ENCODE peak calls at places on chromosomes 5 and 9, in eight cellular contexts. U, P, C, H, X, Q, T and Z are unnamed samples.

GRCh38 chr5:80172067-80172690 is 83.7 kb downstream of the SERINC5 start:
- DNase-seq in Q (no peak), P (peak; percentile 67), X (no peak), C (no peak), H (no peak), T (no peak), U (no peak), Z (no peak)

GRCh38 chr5:157361865-157362465 is 96.0 kb downstream of the CYFIP2 start:
- DNase-seq in C (peak; percentile 16), H (no peak), P (peak; percentile 81), U (no peak), T (no peak), Q (no peak), X (no peak), Z (no peak)

GRCh38 chr5:42570946-42571625 is 147.8 kb downstream of the GHR start:
- DNase-seq in C (no peak), T (no peak), X (peak; percentile 50), P (peak; percentile 23), H (no peak), U (no peak), Q (no peak), Z (no peak)

GRCh38 chr9:94772654-94773303 is 46.3 kb downstream of the AOPEP start:
- DNase-seq in H (no peak), P (peak; percentile 73), C (peak; percentile 42), T (no peak), X (no peak), U (no peak), Q (no peak), Z (no peak)

GRCh38 chr5:139094154-139095131 is 103.7 kb downstream of the SIL1 start:
- DNase-seq in H (no peak), P (no peak), C (no peak), U (no peak), Q (no peak), X (no peak), T (no peak), Z (no peak)

GRCh38 chr5:127941646-127942045 is 141.9 kb upstream of the SLC12A2 start:
- DNase-seq in P (peak; percentile 37), H (peak; percentile 68), X (peak; percentile 58), C (no peak), U (no peak), T (no peak), Q (no peak), Z (no peak)

GRCh38 chr5:163360681-163361080 is 76.7 kb upstream of the CCNG1 start:
- DNase-seq in H (no peak), T (no peak), U (no peak), X (no peak), Q (no peak), C (no peak), P (no peak), Z (no peak)

GRCh38 chr9:116482740-116483139 is 204.4 kb upstream of the TRIM32 start:
- DNase-seq in T (no peak), P (peak; percentile 48), U (no peak), C (no peak), X (no peak), H (no peak), Q (no peak), Z (no peak)

GRCh38 chr9:4333787-4334186 is 33.9 kb upstream of the GLIS3 start:
- DNase-seq in C (no peak), Q (no peak), U (no peak), H (no peak), T (no peak), X (no peak), P (no peak), Z (no peak)

GRCh38 chr5:100424017-100424416 is 111.2 kb upstream of the FAM174A start:
- DNase-seq in X (no peak), Q (no peak), T (no peak), C (no peak), P (peak; percentile 42), H (no peak), U (no peak), Z (no peak)

GRCh38 chr9:119094086-119094485 is 275.1 kb downstream of the BRINP1 start:
- DNase-seq in H (no peak), P (peak; percentile 13), C (no peak), U (no peak), T (no peak), Q (no peak), X (no peak), Z (no peak)

DNA sequence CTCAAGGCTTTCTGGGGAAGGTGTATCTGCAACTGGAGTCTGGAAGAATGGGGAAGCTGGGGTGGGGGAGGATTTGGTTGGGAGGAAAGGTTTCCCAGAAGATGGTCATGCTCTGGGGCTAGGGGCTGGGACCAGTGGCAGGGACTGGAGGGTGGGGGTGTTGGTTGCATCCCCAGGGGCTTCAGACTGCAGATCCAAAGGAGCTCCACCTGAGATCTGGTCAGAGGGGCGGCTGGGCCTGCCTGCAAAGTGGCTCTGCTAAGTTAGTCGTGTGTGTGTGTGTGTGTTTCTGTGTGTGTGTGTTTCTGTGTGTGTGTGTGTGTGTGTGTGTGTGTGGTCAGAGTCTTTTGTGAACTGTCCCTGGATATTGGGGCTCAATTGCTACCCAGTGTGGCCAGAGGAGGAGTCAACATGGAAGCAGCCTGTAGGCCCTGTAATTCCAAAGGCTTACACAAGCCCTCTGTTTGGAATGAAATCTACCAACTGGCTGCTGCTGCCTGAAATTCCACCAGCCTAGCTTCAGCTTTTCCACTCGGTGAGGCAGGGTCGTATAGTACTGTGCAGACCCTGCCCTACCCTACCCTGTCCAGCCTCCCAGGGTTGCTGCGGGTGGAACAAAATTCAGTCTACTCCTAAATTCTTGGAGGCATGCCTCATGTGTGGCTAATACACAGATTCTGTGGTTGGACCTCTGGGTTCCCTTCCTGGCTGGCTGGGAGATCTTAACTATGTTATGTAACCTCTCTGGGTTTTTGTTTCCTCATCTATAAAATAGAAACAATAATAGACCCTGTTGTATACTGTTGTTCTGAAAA is 12.5 kb upstream of the SYNPO start:
- DNase-seq in U (no peak), H (no peak), X (no peak), T (peak; percentile 69), P (peak; percentile 86), C (no peak), Q (no peak), Z (no peak)
- H3K4me3 ChIP-seq in U (peak overlapping the region; percentile 18), H (no peak overlapping the region), X (no peak overlapping the region), T (peak overlapping the region; percentile 100), P (no peak overlapping the region), C (no peak overlapping the region), Q (no peak overlapping the region), Z (no peak overlapping the region)

GRCh38 chr9:134231767-134232166 is 67.4 kb upstream of the RNU6ATAC start:
- DNase-seq in P (no peak), Q (no peak), U (no peak), T (no peak), C (no peak), H (no peak), X (no peak), Z (no peak)
- H3K27ac ChIP-seq in P (no peak overlapping the region), Q (no peak overlapping the region), U (no peak overlapping the region), T (peak overlapping the region; percentile 29), C (no peak overlapping the region), H (peak overlapping the region; percentile 35), X (no peak overlapping the region), Z (no peak overlapping the region)

GRCh38 chr5:141236516-141237313 is 8.5 kb upstream of the PCDHB15 start:
- DNase-seq in X (no peak), Q (no peak), P (no peak), U (no peak), H (no peak), T (no peak), C (no peak), Z (no peak)
- H3K4me3 ChIP-seq in X (no peak overlapping the region), Q (no peak overlapping the region), P (no peak overlapping the region), U (no peak overlapping the region), H (no peak overlapping the region), T (no peak overlapping the region), C (no peak overlapping the region), Z (no peak overlapping the region)

DNA sequence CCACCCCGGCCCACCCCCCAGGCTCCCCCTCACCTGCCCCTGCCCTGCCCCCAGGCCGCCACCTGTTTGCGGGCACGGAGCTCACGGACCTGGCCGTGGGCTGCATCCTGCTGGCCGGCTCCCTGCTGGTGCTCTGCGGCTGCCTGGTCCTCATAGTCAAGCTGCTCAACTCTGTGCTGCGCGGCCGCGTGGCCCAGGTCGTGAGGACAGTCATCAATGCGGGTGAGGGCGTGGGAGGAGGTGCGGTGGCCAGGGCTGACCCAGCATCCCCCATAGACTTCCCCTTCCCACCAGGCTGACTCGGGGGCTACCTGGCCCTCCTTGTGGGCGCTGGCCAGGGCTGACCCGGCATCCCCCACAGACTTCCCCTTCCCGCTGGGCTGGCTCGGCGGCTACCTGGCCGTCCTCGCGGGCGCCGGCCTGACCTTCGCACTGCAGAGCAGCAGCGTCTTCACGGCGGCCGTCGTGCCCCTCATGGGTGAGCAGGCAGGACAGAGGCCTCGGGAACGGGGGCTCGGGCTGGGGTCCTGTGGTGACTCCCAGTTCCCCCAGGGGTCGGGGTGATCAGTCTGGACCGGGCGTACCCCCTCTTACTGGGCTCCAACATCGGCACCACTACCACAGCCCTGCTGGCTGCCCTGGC is 3.5 kb downstream of the SLC34A3 start:
- DNase-seq in H (no peak), P (no peak), Q (no peak), X (no peak), U (no peak), C (no peak), T (no peak), Z (no peak)
- H3K27ac ChIP-seq in H (no peak overlapping the region), P (no peak overlapping the region), Q (no peak overlapping the region), X (no peak overlapping the region), U (no peak overlapping the region), C (no peak overlapping the region), T (no peak overlapping the region), Z (no peak overlapping the region)

GRCh38 chr5:173670130-173670591 is 53.7 kb upstream of the BOD1 start:
- DNase-seq in Q (no peak), U (peak; percentile 4), T (no peak), C (no peak), P (peak; percentile 64), H (no peak), X (no peak), Z (no peak)

GRCh38 chr5:173669483-173669882 is 53.0 kb upstream of the BOD1 start:
- DNase-seq in X (no peak), H (no peak), C (no peak), U (peak; percentile 18), Q (no peak), P (no peak), T (no peak), Z (no peak)

GRCh38 chr5:173668910-173669309 is 52.5 kb upstream of the BOD1 start:
- DNase-seq in T (no peak), Q (no peak), U (no peak), H (no peak), P (no peak), X (no peak), C (no peak), Z (no peak)

GRCh38 chr5:173671121-173671949 is 54.9 kb upstream of the BOD1 start:
- DNase-seq in U (peak; percentile 80), C (no peak), H (peak; percentile 60), Q (no peak), X (no peak), T (peak; percentile 95), P (peak; percentile 45), Z (peak; percentile 79)

DNA sequence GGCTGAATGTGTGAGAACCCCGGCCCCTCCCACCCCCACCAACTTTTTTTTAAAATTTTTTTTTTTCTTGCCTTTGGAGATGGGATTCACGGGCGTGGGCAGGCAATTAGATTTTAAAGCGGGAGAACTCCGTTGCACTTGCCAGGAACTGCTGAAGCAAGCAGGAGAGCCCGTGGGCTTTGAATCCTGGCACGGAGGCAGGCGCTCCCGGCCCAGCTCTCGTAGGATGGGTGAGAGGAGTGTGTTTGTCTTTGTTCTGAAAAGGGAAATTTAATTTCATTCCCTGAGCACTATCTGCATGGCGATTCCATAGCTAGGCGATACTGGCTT is 54.3 kb upstream of the BOD1 start:
- DNase-seq in X (no peak), H (no peak), U (no peak), C (peak; percentile 55), T (no peak), Q (no peak), P (no peak), Z (no peak)
- H3K4me3 ChIP-seq in X (no peak overlapping the region), H (no peak overlapping the region), U (no peak overlapping the region), C (no peak overlapping the region), T (peak overlapping the region; percentile 10), Q (no peak overlapping the region), P (no peak overlapping the region), Z (peak overlapping the region; percentile 17)